ENCODE peak calls at places on chromosomes 3 and 15, in seven cellular contexts. P is right lobe of liver, K is cardiac muscle cell, J is PC-3, F is heart left ventricle, Q is PC-9, R is IMR-90. Y is an unnamed sample.

GRCh38 chr3:107264888-107265287 is 112.4 kb upstream of the CCDC54 start:
- DNase-seq in Q (no peak), J (no peak), K (no peak), R (no peak), P (no peak), F (no peak), Y (no peak)

GRCh38 chr3:112818289-112818688 is 28.4 kb downstream of the CD200R1L start:
- DNase-seq in P (no peak), F (no peak), K (no peak), R (peak), Q (peak), J (peak), Y (no peak)

GRCh38 chr3:139935071-139935865 is at the start of gene CLSTN2:
- DNase-seq in F (peak), R (no peak), P (peak), Q (no peak), J (no peak), K (peak), Y (no peak)

GRCh38 chr3:108301695-108302404 is 5.5 kb downstream of the HHLA2 start:
- DNase-seq in F (no peak), P (no peak), R (peak), Q (peak), K (no peak), J (peak), Y (no peak)

GRCh38 chr3:55687526-55687925 is 200.4 kb upstream of the WNT5A start:
- DNase-seq in J (no peak), K (no peak), Q (no peak), R (no peak), F (no peak), P (no peak), Y (no peak)

GRCh38 chr15:94322141-94322540 is 90.8 kb downstream of the MCTP2 start:
- DNase-seq in Q (no peak), K (no peak), J (no peak), P (no peak), R (peak), F (no peak), Y (peak)

GRCh38 chr3:148992027-148992634 is 791 bp downstream of the GYG1 start:
- DNase-seq in P (peak), J (peak), Q (no peak), R (no peak), F (peak), K (peak), Y (no peak)

GRCh38 chr3:94115482-94115881 is 52.6 kb downstream of the NSUN3 start:
- DNase-seq in R (peak), J (peak), P (no peak), K (no peak), Q (no peak), F (no peak), Y (no peak)

GRCh38 chr3:42476225-42477160 is 25.9 kb upstream of the VIPR1 start:
- DNase-seq in P (no peak), Q (peak), R (no peak), K (no peak), F (no peak), J (peak), Y (peak)

GRCh38 chr15:73997986-73998385 is 3.5 kb downstream of the PML start:
- DNase-seq in P (no peak), F (no peak), K (no peak), J (no peak), R (no peak), Q (no peak), Y (no peak)
- H3K4me3 ChIP-seq in P (no peak), F (no peak), K (no peak), J (no peak), R (no peak), Q (no peak), Y (no peak)

GRCh38 chr15:38351466-38351865 is 98.8 kb downstream of the SPRED1 start:
- DNase-seq in Q (no peak), P (no peak), K (no peak), F (no peak), J (no peak), R (no peak), Y (peak)

GRCh38 chr15:38349251-38349650 is 96.6 kb downstream of the SPRED1 start:
- DNase-seq in R (peak), Q (no peak), P (no peak), F (no peak), K (no peak), J (no peak), Y (no peak)

DNA sequence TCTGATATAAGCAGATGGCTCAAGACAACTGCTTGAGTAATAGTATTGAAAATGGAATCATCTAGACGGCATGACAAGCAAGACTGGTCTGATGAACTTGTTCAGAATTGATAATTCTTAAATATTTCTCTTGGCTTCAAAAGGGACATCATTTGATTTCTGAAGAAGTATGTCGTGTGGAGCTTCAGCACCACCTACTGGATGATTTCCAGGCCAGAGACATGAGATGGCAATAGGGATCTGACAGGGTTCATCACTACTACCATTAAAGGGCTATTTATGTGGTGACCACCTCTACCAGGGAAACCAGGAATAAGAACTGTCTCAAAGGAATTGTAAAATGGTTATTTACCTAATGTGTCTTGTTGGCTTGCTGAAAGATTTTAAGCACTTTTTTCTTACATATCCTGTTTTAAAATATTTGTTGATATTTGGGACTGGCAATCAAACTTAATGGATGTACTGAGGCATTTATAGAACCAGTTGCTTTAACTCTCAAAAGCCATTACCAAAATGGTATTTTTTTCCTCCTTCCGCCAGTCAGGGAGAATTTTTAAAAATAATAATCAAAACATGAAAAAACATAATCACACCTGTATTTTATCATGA is 99.5 kb upstream of the FAM98B start:
- DNase-seq in K (peak), R (peak), F (no peak), J (peak), Q (peak), P (no peak), Y (peak)
- TF ChIP-seq CTCF in K (peak), R (peak), F (peak), J (peak), Q (peak), P (peak), Y (peak)

GRCh38 chr3:136787226-136787793 is 31.6 kb upstream of the SLC35G2 start:
- DNase-seq in F (no peak), J (no peak), R (peak), K (peak), Q (no peak), P (peak), Y (no peak)
- H3K4me3 ChIP-seq in F (no peak), J (no peak), R (no peak), K (no peak), Q (peak), P (no peak), Y (no peak)

GRCh38 chr3:134463676-134464611 is 21.8 kb downstream of the ANAPC13 start:
- DNase-seq in J (no peak), K (no peak), R (peak), F (peak), P (no peak), Q (no peak), Y (peak)
- TF ChIP-seq CTCF in J (no peak), K (no peak), R (no peak), F (no peak), P (no peak), Q (no peak), Y (no peak)

GRCh38 chr3:187101184-187102072 is 37.9 kb downstream of the RPL39L start:
- DNase-seq in J (no peak), K (peak), R (peak), F (peak), P (peak), Q (no peak), Y (no peak)
- H3K4me3 ChIP-seq in J (no peak), K (no peak), R (peak), F (peak), P (peak), Q (no peak), Y (peak)

GRCh38 chr15:68667800-68668625 is 89.2 kb downstream of the CORO2B start:
- DNase-seq in P (no peak), R (no peak), K (no peak), J (no peak), Q (no peak), F (no peak), Y (no peak)
- TF ChIP-seq CTCF in P (no peak), R (no peak), K (no peak), J (no peak), Q (no peak), F (no peak), Y (no peak)

GRCh38 chr15:78103406-78104118 is 11.2 kb downstream of the SH2D7 start:
- DNase-seq in J (peak), P (peak), K (no peak), Q (peak), R (no peak), F (no peak), Y (no peak)
- H3K4me3 ChIP-seq in J (no peak), P (no peak), K (no peak), Q (no peak), R (no peak), F (no peak), Y (no peak)